ENCODE peak calls at places on chromosome 11, in seven cellular contexts. A, Y, H, R, X, E and W are unnamed samples.

GRCh38 chr11:130528301-130528651 is 79.8 kb downstream of the ADAMTS15 start:
- DNase-seq in H (no peak), A (no peak), R (peak; percentile 55), E (no peak), Y (no peak), X (no peak), W (no peak)

GRCh38 chr11:60944504-60945294 is 7.3 kb downstream of the SLC15A3 start:
- DNase-seq in X (no peak), Y (no peak), R (no peak), H (no peak), E (peak; percentile 71), A (no peak), W (no peak)

GRCh38 chr11:2703487-2704141 is 3.8 kb upstream of the KCNQ1OT1 start:
- DNase-seq in X (no peak), A (no peak), Y (no peak), E (no peak), R (no peak), H (no peak), W (no peak)

GRCh38 chr11:46348986-46349401 is 1.7 kb downstream of the DGKZ start:
- DNase-seq in H (no peak), R (no peak), X (no peak), E (no peak), Y (no peak), A (no peak), W (no peak)

GRCh38 chr11:57290288-57290687 is 34.5 kb downstream of the TNKS1BP1 start:
- DNase-seq in E (no peak), A (no peak), R (peak; percentile 45), Y (no peak), H (no peak), X (no peak), W (no peak)

GRCh38 chr11:90222152-90222458 is 744 bp downstream of the CHORDC1 start:
- DNase-seq in X (no peak), E (no peak), A (no peak), H (no peak), R (peak; percentile 32), Y (no peak), W (no peak)

GRCh38 chr11:130522284-130522961 is 74.0 kb downstream of the ADAMTS15 start:
- DNase-seq in X (peak; percentile 95), H (no peak), E (peak; percentile 95), A (no peak), Y (no peak), R (peak; percentile 78), W (no peak)

GRCh38 chr11:12478743-12479142 is 101.4 kb downstream of the PARVA start:
- DNase-seq in A (no peak), E (no peak), Y (no peak), H (no peak), X (no peak), R (peak; percentile 21), W (no peak)

GRCh38 chr11:64861227-64861970 is 16.9 kb upstream of the CDC42BPG start:
- DNase-seq in A (no peak), E (no peak), Y (no peak), R (no peak), X (no peak), H (no peak), W (no peak)

GRCh38 chr11:124294697-124295096 is 19.1 kb downstream of the OR8D1 start:
- DNase-seq in H (no peak), R (no peak), E (no peak), Y (no peak), X (no peak), A (no peak), W (no peak)

GRCh38 chr11:128521697-128522062 is 65.7 kb downstream of the ETS1 start:
- DNase-seq in X (peak; percentile 52), Y (no peak), E (no peak), A (no peak), H (no peak), R (peak; percentile 33), W (no peak)

GRCh38 chr11:67519726-67520125 is 3.5 kb downstream of the CABP2 start:
- DNase-seq in H (no peak), A (no peak), R (no peak), X (no peak), Y (no peak), E (no peak), W (no peak)

GRCh38 chr11:118622376-118623290 is 15.2 kb downstream of the PHLDB1 start:
- DNase-seq in X (no peak), A (no peak), Y (no peak), H (no peak), E (no peak), R (peak; percentile 96), W (peak; percentile 56)

GRCh38 chr11:47147250-47147649 is 29.4 kb downstream of the ARFGAP2 start:
- DNase-seq in E (no peak), H (no peak), X (no peak), Y (no peak), R (no peak), A (no peak), W (no peak)

GRCh38 chr11:22730319-22730718 is 63.9 kb downstream of the GAS2 start:
- DNase-seq in R (peak; percentile 10), A (no peak), X (no peak), H (no peak), E (no peak), Y (no peak), W (no peak)

GRCh38 chr11:126925321-126926093 is 75.1 kb downstream of the KIRREL3 start:
- DNase-seq in R (peak; percentile 41), Y (no peak), X (no peak), A (no peak), E (peak; percentile 20), H (peak; percentile 29), W (no peak)

GRCh38 chr11:119169272-119169719 is 771 bp downstream of the NLRX1 start:
- DNase-seq in Y (peak; percentile 34), H (no peak), R (peak; percentile 89), A (peak; percentile 5), X (no peak), E (peak; percentile 92), W (no peak)

GRCh38 chr11:68896171-68896959 is 7.3 kb downstream of the MRPL21 start:
- DNase-seq in A (no peak), Y (no peak), R (no peak), X (no peak), H (no peak), E (no peak), W (no peak)

GRCh38 chr11:41379084-41379483 is 80.4 kb downstream of the LRRC4C start:
- DNase-seq in H (no peak), X (no peak), A (no peak), Y (no peak), R (no peak), E (no peak), W (no peak)

GRCh38 chr11:75328426-75329277 is 22.8 kb downstream of the ARRB1 start:
- DNase-seq in E (peak; percentile 91), H (peak; percentile 46), R (peak; percentile 83), A (no peak), X (peak; percentile 77), Y (peak; percentile 84), W (peak; percentile 52)

GRCh38 chr11:15195454-15196200 is 80.9 kb downstream of the INSC start:
- DNase-seq in X (no peak), E (peak; percentile 33), H (no peak), R (peak; percentile 85), A (no peak), Y (no peak), W (no peak)

GRCh38 chr11:26285593-26285992 is 46.3 kb upstream of the ANO3 start:
- DNase-seq in R (no peak), E (no peak), A (no peak), H (no peak), X (no peak), Y (no peak), W (no peak)

GRCh38 chr11:128772814-128773213 is 78.9 kb downstream of the FLI1 start:
- DNase-seq in X (peak; percentile 31), Y (no peak), E (no peak), H (no peak), R (peak; percentile 82), A (no peak), W (no peak)

GRCh38 chr11:78163828-78164227 is 24.4 kb upstream of the ALG8 start:
- DNase-seq in X (no peak), E (no peak), H (no peak), A (no peak), Y (no peak), R (no peak), W (no peak)

GRCh38 chr11:79255965-79256364 is 184.9 kb downstream of the TENM4 start:
- DNase-seq in H (no peak), R (no peak), A (no peak), E (no peak), Y (no peak), X (no peak), W (no peak)

GRCh38 chr11:15641191-15641810 is 526.6 kb downstream of the INSC start:
- DNase-seq in H (no peak), X (no peak), Y (no peak), A (no peak), R (peak; percentile 60), E (no peak), W (no peak)

GRCh38 chr11:58391879-58392278 is 14.8 kb downstream of the OR5B3 start:
- DNase-seq in R (peak; percentile 1), A (no peak), E (no peak), X (no peak), Y (no peak), H (no peak), W (no peak)

GRCh38 chr11:3201677-3202181 is 16.9 kb downstream of the MRGPRG start:
- DNase-seq in R (no peak), X (no peak), H (no peak), A (no peak), E (peak; percentile 40), Y (no peak), W (no peak)

GRCh38 chr11:47271961-47272661 is 2.2 kb downstream of the MADD start:
- DNase-seq in X (no peak), R (no peak), E (no peak), A (no peak), H (peak; percentile 32), Y (no peak), W (peak; percentile 12)

GRCh38 chr11:120210651-120211521 is at the start of gene OAF:
- DNase-seq in A (no peak), H (no peak), X (peak; percentile 76), R (peak; percentile 81), E (peak; percentile 93), Y (peak; percentile 73), W (no peak)

GRCh38 chr11:10742460-10743208 is 8.4 kb upstream of the CTR9 start:
- DNase-seq in E (no peak), Y (no peak), R (peak; percentile 37), A (no peak), H (no peak), X (no peak), W (no peak)

GRCh38 chr11:66912361-66912760 is 45.8 kb downstream of the PC start:
- DNase-seq in X (no peak), Y (no peak), A (no peak), E (peak; percentile 70), H (no peak), R (no peak), W (no peak)

GRCh38 chr11:24511518-24511917 is 14.7 kb downstream of the LUZP2 start:
- DNase-seq in R (no peak), X (no peak), E (no peak), Y (no peak), A (no peak), H (no peak), W (no peak)

GRCh38 chr11:77590194-77590591 is 440 bp downstream of the AQP11 start:
- DNase-seq in E (peak; percentile 80), A (no peak), R (peak; percentile 70), Y (no peak), H (no peak), X (peak; percentile 70), W (peak; percentile 32)

GRCh38 chr11:124799384-124800225 is 601 bp downstream of the MSANTD2 start:
- DNase-seq in X (peak; percentile 22), R (peak; percentile 34), H (no peak), A (peak; percentile 8), Y (no peak), E (peak; percentile 78), W (peak; percentile 37)

GRCh38 chr11:75510626-75511025 is 15.1 kb downstream of the GDPD5 start:
- DNase-seq in H (no peak), R (no peak), A (no peak), Y (no peak), X (no peak), E (no peak), W (no peak)

GRCh38 chr11:65301491-65302329 is 13.0 kb upstream of the CDC42EP2 start:
- DNase-seq in Y (no peak), X (peak; percentile 65), R (no peak), E (peak; percentile 81), A (no peak), H (peak; percentile 56), W (no peak)

GRCh38 chr11:134655189-134655937 is 243.3 kb upstream of the B3GAT1 start:
- DNase-seq in E (peak; percentile 38), A (no peak), H (no peak), R (no peak), Y (no peak), X (peak; percentile 4), W (no peak)